ENCODE peak calls at places on chromosomes 7 and 10, in nine cellular contexts. Q is lung, Z is GM12865, V is transverse colon, Y is nephron progenitor cell, G is upper lobe of right lung, J is fibroblast of mammary gland, S is AG04449, M is natural killer cell. K is an unnamed sample.

GRCh38 chr10:59865101-59865500 is 41.3 kb downstream of the CCDC6 start:
- DNase-seq in S (no peak), V (peak), M (no peak), Q (peak), G (no peak), Z (peak), J (peak), Y (no peak), K (peak)

GRCh38 chr7:192035-192649 is at the start of gene FAM20C:
- DNase-seq in J (peak), Y (peak), M (peak), Z (no peak), G (peak), V (peak), S (no peak), Q (peak), K (peak)

GRCh38 chr10:99329891-99330674 is 927 bp downstream of the CNNM1 start:
- DNase-seq in J (peak), Q (no peak), M (no peak), S (no peak), Y (peak), G (peak), V (no peak), Z (no peak), K (no peak)

GRCh38 chr7:131106681-131107342 is 220.9 kb upstream of the MKLN1 start:
- DNase-seq in Y (peak), S (no peak), V (peak), Z (peak), J (peak), Q (peak), G (peak), M (peak), K (peak)

GRCh38 chr7:43844257-43844656 is 25.1 kb downstream of the MRPS24 start:
- DNase-seq in M (no peak), V (no peak), Y (no peak), G (no peak), Z (no peak), S (no peak), Q (no peak), J (no peak), K (no peak)

GRCh38 chr10:85458274-85458673 is 908.3 kb downstream of the GRID1 start:
- DNase-seq in S (no peak), M (no peak), V (no peak), Q (no peak), Z (no peak), G (no peak), Y (peak), J (no peak), K (no peak)

GRCh38 chr10:35642023-35642792 is at the start of gene FZD8:
- DNase-seq in J (peak), Q (peak), M (peak), S (peak), Z (peak), V (peak), Y (peak), G (peak), K (peak)

GRCh38 chr10:31607481-31607880 is 288.5 kb downstream of the ZEB1 start:
- DNase-seq in J (no peak), Q (no peak), S (no peak), G (no peak), V (no peak), M (no peak), Y (no peak), Z (no peak), K (no peak)

GRCh38 chr7:66894463-66895080 is 26.5 kb upstream of the TMEM248 start:
- DNase-seq in G (no peak), Z (peak), V (no peak), S (no peak), Y (peak), M (no peak), Q (no peak), J (peak), K (peak)

GRCh38 chr7:8125680-8126444 is 136.1 kb downstream of the ICA1 start:
- DNase-seq in Z (peak), S (no peak), Y (no peak), M (peak), G (peak), V (peak), Q (no peak), J (no peak), K (no peak)

GRCh38 chr10:18473424-18474110 is 177.8 kb downstream of the NSUN6 start:
- DNase-seq in M (no peak), Q (no peak), J (peak), Z (no peak), V (no peak), G (no peak), Y (no peak), S (no peak), K (no peak)

GRCh38 chr7:101597941-101598340 is 31.2 kb downstream of the MYL10 start:
- DNase-seq in M (no peak), Q (no peak), Z (no peak), V (no peak), S (no peak), J (no peak), G (no peak), Y (no peak), K (no peak)

GRCh38 chr10:31830887-31831286 is 97.7 kb downstream of the ARHGAP12 start:
- DNase-seq in S (no peak), Q (no peak), Y (no peak), M (no peak), G (no peak), V (no peak), J (peak), Z (no peak), K (peak)

GRCh38 chr10:56585447-56586171 is 224.6 kb upstream of the ZWINT start:
- DNase-seq in J (no peak), G (no peak), V (no peak), Q (no peak), M (no peak), S (no peak), Y (no peak), Z (no peak), K (no peak)

GRCh38 chr10:89392974-89393373 is 551 bp downstream of the IFIT1 start:
- DNase-seq in V (peak), S (peak), Z (peak), G (no peak), J (peak), M (no peak), Q (no peak), Y (no peak), K (peak)

GRCh38 chr10:132443998-132444876 is 47.2 kb downstream of the PWWP2B start:
- DNase-seq in G (no peak), S (no peak), M (no peak), Y (peak), Q (no peak), J (no peak), V (no peak), Z (no peak), K (no peak)

GRCh38 chr10:13485623-13486022 is 43.2 kb downstream of the BEND7 start:
- DNase-seq in Q (no peak), G (no peak), V (no peak), S (no peak), M (no peak), Y (no peak), J (peak), Z (no peak), K (peak)

GRCh38 chr10:91798736-91799579 is 732 bp downstream of the TNKS2 start:
- DNase-seq in Y (no peak), S (no peak), M (no peak), G (peak), Z (peak), J (peak), Q (peak), V (peak), K (peak)

GRCh38 chr10:60611291-60611747 is 167.0 kb upstream of the CDK1 start:
- DNase-seq in G (no peak), S (no peak), Y (peak), V (no peak), Z (no peak), J (peak), Q (no peak), M (no peak), K (peak)

GRCh38 chr10:69069090-69070042 is 18.5 kb upstream of the SRGN start:
- DNase-seq in J (no peak), V (no peak), Q (no peak), Z (no peak), G (peak), Y (no peak), M (no peak), S (no peak), K (no peak)

GRCh38 chr10:107011113-107011512 is 153.4 kb downstream of the SORCS1 start:
- DNase-seq in M (no peak), G (no peak), V (no peak), Z (peak), Q (no peak), J (no peak), S (no peak), Y (no peak), K (peak)
- TF ChIP-seq CTCF in M (no peak), G (peak), V (no peak), Z (no peak), Q (no peak), J (no peak), S (no peak), Y (no peak), K (no peak)

GRCh38 chr10:14975672-14976273 is 16.6 kb downstream of the MEIG1 start:
- DNase-seq in M (no peak), Q (no peak), J (peak), Y (no peak), V (no peak), G (no peak), S (no peak), Z (no peak), K (peak)
- TF ChIP-seq CTCF in M (peak), Q (no peak), J (peak), Y (no peak), V (no peak), G (no peak), S (no peak), Z (peak), K (peak)

GRCh38 chr10:118962159-118962863 is 67.2 kb upstream of the NANOS1 start:
- DNase-seq in V (no peak), Y (no peak), Z (no peak), M (no peak), J (no peak), S (no peak), G (no peak), Q (no peak), K (no peak)

GRCh38 chr10:118963341-118963740 is 66.2 kb upstream of the NANOS1 start:
- DNase-seq in G (no peak), V (no peak), J (no peak), S (no peak), Y (no peak), Z (no peak), Q (no peak), M (no peak), K (no peak)

GRCh38 chr10:118958984-118959916 is 70.3 kb upstream of the NANOS1 start:
- DNase-seq in J (peak), Y (no peak), G (no peak), Q (peak), S (peak), M (no peak), Z (no peak), V (peak), K (peak)

GRCh38 chr10:118960166-118961090 is 69.1 kb upstream of the NANOS1 start:
- DNase-seq in M (no peak), Q (no peak), Z (no peak), S (no peak), G (no peak), Y (no peak), J (peak), V (no peak), K (peak)

GRCh38 chr10:118961401-118961800 is 68.1 kb upstream of the NANOS1 start:
- DNase-seq in Q (no peak), Z (no peak), Y (no peak), J (no peak), S (no peak), V (no peak), M (no peak), G (no peak), K (no peak)
- TF ChIP-seq CTCF in Q (no peak), Z (no peak), Y (no peak), J (no peak), S (no peak), V (no peak), M (no peak), G (no peak), K (no peak)

DNA sequence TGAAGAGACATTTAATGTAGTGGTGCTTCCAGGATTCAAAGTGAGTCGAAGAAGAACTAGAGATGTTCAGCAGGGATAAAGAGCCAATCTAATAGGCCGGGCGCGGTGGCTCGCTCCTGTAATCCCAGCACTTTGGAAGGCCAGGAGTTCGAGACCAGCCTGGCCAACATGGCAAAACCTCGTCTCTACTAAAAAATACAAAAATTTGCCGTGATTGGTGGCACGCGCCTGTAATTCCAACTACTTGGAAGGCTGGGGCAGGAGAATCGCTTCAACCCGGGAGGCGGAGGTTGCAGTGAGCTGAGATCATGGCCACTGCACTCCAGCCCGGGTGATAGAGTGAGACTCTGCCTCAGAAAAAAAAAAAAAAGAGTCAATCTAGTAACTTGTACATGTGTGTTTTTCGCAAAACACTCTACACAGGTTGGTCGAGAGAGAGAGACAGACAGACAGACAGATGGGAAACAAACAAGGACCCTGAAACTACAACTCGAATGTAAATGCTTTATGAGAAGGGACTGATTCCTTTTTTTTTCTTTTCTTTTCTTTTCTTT is 775 bp downstream of the ABCB8 start:
- DNase-seq in S (no peak), J (no peak), V (no peak), Z (no peak), M (no peak), Y (no peak), Q (no peak), G (no peak), K (no peak)
- TF ChIP-seq CTCF in S (no peak), J (no peak), V (no peak), Z (no peak), M (peak), Y (no peak), Q (no peak), G (no peak), K (no peak)

DNA sequence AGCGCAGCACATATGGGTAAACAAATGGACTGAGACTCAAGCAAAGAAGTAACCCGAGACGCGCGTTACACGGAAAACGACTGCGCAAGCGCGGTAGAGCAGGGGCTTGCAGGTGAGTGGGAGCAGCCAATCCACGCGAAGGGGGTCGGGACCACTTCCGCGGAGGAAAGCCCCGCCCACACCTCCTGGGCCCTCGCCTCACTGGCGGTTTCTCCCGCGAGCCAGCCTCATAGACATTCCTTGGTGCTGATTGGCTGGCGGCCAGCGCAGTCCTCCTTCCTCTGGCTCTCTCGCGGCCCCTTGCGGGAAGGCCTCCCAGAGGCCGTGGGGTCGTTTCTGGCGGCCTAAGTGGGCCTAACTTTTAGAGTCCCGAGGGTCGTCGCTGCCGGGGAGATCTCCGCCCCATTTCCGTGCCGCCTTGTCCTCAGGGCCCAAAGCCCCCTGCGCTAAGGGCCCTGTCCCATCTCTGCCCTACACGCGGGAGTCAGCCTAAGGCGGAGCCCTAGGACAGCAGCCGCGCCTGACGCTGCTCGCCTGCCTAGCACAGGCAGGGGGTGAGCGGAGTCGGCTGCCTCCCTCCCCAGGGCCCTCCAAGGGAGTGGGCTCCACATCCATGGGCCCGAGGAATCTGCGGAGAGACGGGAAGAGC is 9.1 kb upstream of the FXYD4 start:
- DNase-seq in S (no peak), V (peak), Z (peak), M (peak), Q (peak), J (peak), Y (peak), G (peak), K (no peak)
- TF ChIP-seq CTCF in S (peak), V (peak), Z (peak), M (no peak), Q (no peak), J (peak), Y (no peak), G (peak), K (no peak)

GRCh38 chr7:129169705-129170319 is 18.6 kb upstream of the SMO start:
- DNase-seq in Y (no peak), V (no peak), M (no peak), G (no peak), Z (peak), J (no peak), S (no peak), Q (no peak), K (no peak)

GRCh38 chr7:129169171-129169643 is 19.2 kb upstream of the SMO start:
- DNase-seq in Y (peak), Q (no peak), M (peak), G (peak), V (peak), J (peak), Z (peak), S (no peak), K (no peak)

GRCh38 chr7:129168219-129168991 is 20.0 kb upstream of the SMO start:
- DNase-seq in Q (no peak), Z (no peak), G (peak), S (no peak), Y (peak), M (no peak), V (no peak), J (no peak), K (no peak)

GRCh38 chr7:129166745-129167144 is 21.7 kb upstream of the SMO start:
- DNase-seq in M (no peak), S (no peak), V (no peak), G (no peak), J (no peak), Q (no peak), Y (no peak), Z (peak), K (no peak)

GRCh38 chr7:129170373-129171021 is 17.9 kb upstream of the SMO start:
- DNase-seq in Y (no peak), V (no peak), M (no peak), S (no peak), Z (no peak), Q (no peak), J (no peak), G (no peak), K (no peak)
- TF ChIP-seq CTCF in Y (no peak), V (no peak), M (no peak), S (no peak), Z (no peak), Q (no peak), J (no peak), G (no peak), K (no peak)

GRCh38 chr10:78660446-78661106 is 408.2 kb upstream of the ZMIZ1 start:
- DNase-seq in G (no peak), J (no peak), V (no peak), Z (no peak), M (no peak), Y (no peak), S (no peak), Q (no peak), K (no peak)

GRCh38 chr10:78656815-78657621 is 411.7 kb upstream of the ZMIZ1 start:
- DNase-seq in J (no peak), Z (no peak), M (no peak), Q (no peak), Y (peak), S (no peak), G (no peak), V (no peak), K (no peak)

GRCh38 chr10:78657622-78658165 is 411.1 kb upstream of the ZMIZ1 start:
- DNase-seq in Z (peak), Y (peak), J (peak), G (peak), S (no peak), M (peak), Q (peak), V (peak), K (peak)

GRCh38 chr10:78656397-78656796 is 412.4 kb upstream of the ZMIZ1 start:
- DNase-seq in M (no peak), Z (no peak), Q (no peak), G (no peak), Y (peak), V (no peak), J (no peak), S (no peak), K (no peak)

DNA sequence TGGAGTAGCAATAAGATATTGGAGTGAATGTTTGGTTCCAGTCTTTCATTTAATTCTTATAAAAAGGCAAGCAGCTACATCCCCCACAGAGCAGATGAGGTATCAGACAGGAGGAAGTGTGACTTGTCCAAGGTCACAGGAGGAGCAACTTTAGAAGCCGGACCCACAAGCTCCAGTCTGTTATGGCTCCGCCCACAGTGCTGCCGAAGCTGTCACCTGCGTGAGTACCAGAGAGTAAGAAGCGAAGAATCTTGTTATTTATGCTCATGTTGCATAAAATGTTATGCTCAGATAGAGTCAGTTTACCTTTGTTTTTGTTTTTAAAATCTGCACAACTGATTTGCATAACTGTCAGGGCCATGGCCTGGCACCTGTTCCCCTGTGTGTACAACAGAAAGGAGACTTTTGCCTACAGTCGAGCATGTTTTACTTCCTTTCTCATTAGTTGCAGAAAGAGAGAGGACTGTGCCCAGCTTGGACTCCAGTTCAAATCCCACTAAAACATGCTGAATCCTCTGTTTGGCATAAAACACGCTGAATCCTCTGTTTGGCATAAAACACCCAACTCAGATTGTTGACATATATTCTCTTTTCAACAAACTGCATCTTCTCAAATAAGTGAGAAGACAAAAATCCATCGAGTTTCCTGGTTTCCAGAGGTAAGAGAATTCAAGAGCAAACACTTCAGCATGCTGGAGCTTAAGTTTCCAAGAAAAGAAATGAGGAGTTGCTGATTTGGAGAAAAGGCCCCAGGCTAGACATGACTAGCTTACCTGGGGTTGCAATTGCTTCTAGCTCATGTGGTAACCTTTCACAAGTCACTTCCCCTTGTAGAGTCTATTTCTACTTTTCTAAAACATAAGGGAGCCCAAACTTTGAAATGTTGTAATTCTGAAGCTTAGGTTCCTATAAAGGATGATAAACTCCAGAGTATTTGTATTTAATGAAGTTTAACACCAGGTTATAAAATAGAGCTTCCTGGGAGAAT is 409.8 kb upstream of the ZMIZ1 start:
- DNase-seq in G (no peak), S (no peak), J (no peak), M (no peak), Z (peak), V (no peak), Q (no peak), Y (no peak), K (no peak)
- TF ChIP-seq CTCF in G (no peak), S (no peak), J (no peak), M (no peak), Z (no peak), V (no peak), Q (no peak), Y (no peak), K (no peak)

GRCh38 chr7:64854969-64855368 is 48.1 kb upstream of the ZNF273 start:
- DNase-seq in M (no peak), S (no peak), G (no peak), Q (no peak), V (no peak), Y (no peak), J (no peak), Z (no peak), K (no peak)

GRCh38 chr7:64849924-64850499 is 53.1 kb upstream of the ZNF273 start:
- DNase-seq in J (no peak), Y (no peak), G (no peak), Z (no peak), S (no peak), Q (no peak), V (no peak), M (no peak), K (peak)

GRCh38 chr7:64853679-64854078 is 49.4 kb upstream of the ZNF273 start:
- DNase-seq in S (no peak), J (no peak), G (no peak), Q (no peak), Y (no peak), Z (no peak), M (no peak), V (no peak), K (no peak)

GRCh38 chr7:64849250-64849923 is 53.7 kb upstream of the ZNF273 start:
- DNase-seq in S (no peak), Y (no peak), G (no peak), Q (no peak), V (no peak), J (peak), M (no peak), Z (no peak), K (peak)
- TF ChIP-seq CTCF in S (no peak), Y (no peak), G (no peak), Q (no peak), V (no peak), J (no peak), M (no peak), Z (no peak), K (no peak)